ENCODE peak calls at places on chromosome 19, in six cellular contexts. T is heart right ventricle, N is fibroblast of lung, W is Caco-2, V is left lung, A is OCI-LY7. E is an unnamed sample. For H3K36me3 and H3K4me1, the result is how much of the 10 kb centered on the place peaks cover.

GRCh38 chr19:58518261-58519086 is 1.1 kb downstream of the ZBTB45 start:
- DNase-seq in T (no peak), N (no peak), W (no peak), V (no peak), A (peak), E (no peak)

GRCh38 chr19:35105047-35105410 is 10.6 kb upstream of the FXYD3 start:
- DNase-seq in T (no peak), N (no peak), W (no peak), V (no peak), A (no peak), E (no peak)

GRCh38 chr19:19224852-19225494 is 13.2 kb downstream of the NCAN start:
- DNase-seq in T (peak), N (no peak), W (peak), V (peak), A (no peak), E (peak)

GRCh38 chr19:10338940-10339339 is 484 bp downstream of the ICAM3 start:
- DNase-seq in T (no peak), N (no peak), W (no peak), V (no peak), A (no peak), E (no peak)

GRCh38 chr19:12668937-12669271 is 2.3 kb downstream of the WDR83 start:
- DNase-seq in T (peak), N (peak), W (peak), V (no peak), A (no peak), E (no peak)

GRCh38 chr19:5186293-5187050 is 154.1 kb downstream of the PTPRS start:
- DNase-seq in T (no peak), N (peak), W (no peak), V (no peak), A (no peak), E (no peak)

GRCh38 chr19:45076851-45077730 is 813 bp upstream of the ZNF296 start:
- DNase-seq in T (no peak), N (no peak), W (no peak), V (no peak), A (no peak), E (no peak)

GRCh38 chr19:9741476-9742171 is 26.9 kb downstream of the ZNF846 start:
- DNase-seq in T (no peak), N (no peak), W (no peak), V (no peak), A (no peak), E (no peak)

GRCh38 chr19:10007811-10008211 is 2.5 kb downstream of the COL5A3 start:
- DNase-seq in T (peak), N (peak), W (no peak), V (no peak), A (no peak), E (no peak)

GRCh38 chr19:33459220-33459619 is 62.4 kb downstream of the PEPD start:
- DNase-seq in T (no peak), N (no peak), W (peak), V (peak), A (no peak), E (peak)

GRCh38 chr19:10587022-10587838 is at the start of gene AP1M2:
- DNase-seq in T (no peak), N (no peak), W (peak), V (peak), A (no peak), E (no peak)

GRCh38 chr19:33683881-33684549 is 62.3 kb downstream of the CHST8 start:
- DNase-seq in T (peak), N (peak), W (no peak), V (no peak), A (no peak), E (no peak)

GRCh38 chr19:5973867-5974635 is 3.9 kb downstream of the RANBP3 start:
- DNase-seq in T (no peak), N (no peak), W (no peak), V (no peak), A (no peak), E (no peak)

GRCh38 chr19:3798137-3798536 is 12.0 kb upstream of the MATK start:
- DNase-seq in T (no peak), N (no peak), W (no peak), V (no peak), A (no peak), E (no peak)

GRCh38 chr19:57512845-57513244 is 13.1 kb downstream of the ZNF773 start:
- DNase-seq in T (no peak), N (peak), W (no peak), V (no peak), A (peak), E (no peak)

GRCh38 chr19:19487077-19488040 is 28.0 kb downstream of the TSSK6 start:
- DNase-seq in T (no peak), N (no peak), W (no peak), V (peak), A (no peak), E (no peak)

GRCh38 chr19:3653865-3654513 is 27.4 kb upstream of the CACTIN start:
- DNase-seq in T (no peak), N (no peak), W (no peak), V (no peak), A (peak), E (no peak)

GRCh38 chr19:42176990-42177685 is 40.3 kb downstream of the DEDD2 start:
- DNase-seq in T (peak), N (peak), W (peak), V (peak), A (peak), E (no peak)

GRCh38 chr19:35389192-35389861 is 18.5 kb downstream of the GPR42 start:
- DNase-seq in T (no peak), N (no peak), W (no peak), V (no peak), A (no peak), E (no peak)

GRCh38 chr19:17948474-17948966 is 15.7 kb downstream of the CCDC124 start:
- DNase-seq in T (peak), N (no peak), W (no peak), V (no peak), A (no peak), E (no peak)

GRCh38 chr19:17949956-17950309 is 17.0 kb upstream of the KCNN1 start:
- DNase-seq in T (no peak), N (no peak), W (no peak), V (no peak), A (no peak), E (no peak)

GRCh38 chr19:17948967-17949930 is 16.4 kb downstream of the CCDC124 start:
- DNase-seq in T (no peak), N (no peak), W (no peak), V (no peak), A (peak), E (no peak)

GRCh38 chr19:17947815-17948473 is 15.1 kb downstream of the CCDC124 start:
- DNase-seq in T (peak), N (peak), W (peak), V (peak), A (peak), E (peak)

GRCh38 chr19:17946965-17947784 is 14.4 kb downstream of the CCDC124 start:
- DNase-seq in T (no peak), N (no peak), W (no peak), V (peak), A (no peak), E (no peak)
- TF ChIP-seq CTCF in T (peak), N (no peak), W (no peak), V (no peak), A (no peak), E (no peak)

GRCh38 chr19:40619333-40620160 is 18.4 kb downstream of the LTBP4 start:
- DNase-seq in T (peak), N (no peak), W (no peak), V (peak), A (no peak), E (no peak)
- H3K36me3 ChIP-seq in T (under half), N (under half), W (under half), V (under half), A (under half), E (half or more)

GRCh38 chr19:14561832-14562351 is 10.0 kb downstream of the NDUFB7 start:
- DNase-seq in T (peak), N (peak), W (no peak), V (no peak), A (no peak), E (no peak)

GRCh38 chr19:14559916-14560775 is 11.7 kb downstream of the NDUFB7 start:
- DNase-seq in T (peak), N (no peak), W (no peak), V (no peak), A (no peak), E (no peak)

GRCh38 chr19:14561249-14561648 is 10.6 kb downstream of the NDUFB7 start:
- DNase-seq in T (no peak), N (no peak), W (no peak), V (no peak), A (no peak), E (no peak)

GRCh38 chr19:14562660-14563589 is 8.9 kb downstream of the NDUFB7 start:
- DNase-seq in T (no peak), N (no peak), W (no peak), V (no peak), A (no peak), E (no peak)

GRCh38 chr19:14560776-14561108 is 11.1 kb downstream of the NDUFB7 start:
- DNase-seq in T (no peak), N (no peak), W (no peak), V (no peak), A (no peak), E (no peak)
- H3K4me1 ChIP-seq in T (under half), N (under half), W (under half), V (under half), A (under half), E (under half)

DNA sequence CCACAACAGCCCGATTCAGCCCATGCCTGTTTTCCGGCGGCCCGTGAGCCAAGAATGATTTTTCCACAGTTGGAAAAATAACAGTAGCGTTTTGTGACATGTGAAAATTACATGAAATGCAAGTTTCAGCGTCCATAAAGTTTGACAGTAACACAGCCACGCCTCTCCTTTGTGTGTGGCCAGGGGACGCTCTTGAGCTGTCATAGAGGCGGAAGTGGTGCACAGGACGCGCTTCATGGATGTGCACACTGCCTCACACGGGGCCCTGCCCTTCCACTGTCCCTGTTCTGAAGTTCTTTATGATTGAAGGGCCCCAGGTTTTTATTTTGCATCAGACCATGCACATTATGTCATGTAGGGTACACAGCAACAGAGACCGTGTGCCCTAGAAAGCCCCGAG is 12.4 kb upstream of the ELAVL1 start:
- DNase-seq in T (no peak), N (no peak), W (no peak), V (peak), A (peak), E (no peak)
- TF ChIP-seq CTCF in T (no peak), N (no peak), W (peak), V (no peak), A (peak), E (no peak)

DNA sequence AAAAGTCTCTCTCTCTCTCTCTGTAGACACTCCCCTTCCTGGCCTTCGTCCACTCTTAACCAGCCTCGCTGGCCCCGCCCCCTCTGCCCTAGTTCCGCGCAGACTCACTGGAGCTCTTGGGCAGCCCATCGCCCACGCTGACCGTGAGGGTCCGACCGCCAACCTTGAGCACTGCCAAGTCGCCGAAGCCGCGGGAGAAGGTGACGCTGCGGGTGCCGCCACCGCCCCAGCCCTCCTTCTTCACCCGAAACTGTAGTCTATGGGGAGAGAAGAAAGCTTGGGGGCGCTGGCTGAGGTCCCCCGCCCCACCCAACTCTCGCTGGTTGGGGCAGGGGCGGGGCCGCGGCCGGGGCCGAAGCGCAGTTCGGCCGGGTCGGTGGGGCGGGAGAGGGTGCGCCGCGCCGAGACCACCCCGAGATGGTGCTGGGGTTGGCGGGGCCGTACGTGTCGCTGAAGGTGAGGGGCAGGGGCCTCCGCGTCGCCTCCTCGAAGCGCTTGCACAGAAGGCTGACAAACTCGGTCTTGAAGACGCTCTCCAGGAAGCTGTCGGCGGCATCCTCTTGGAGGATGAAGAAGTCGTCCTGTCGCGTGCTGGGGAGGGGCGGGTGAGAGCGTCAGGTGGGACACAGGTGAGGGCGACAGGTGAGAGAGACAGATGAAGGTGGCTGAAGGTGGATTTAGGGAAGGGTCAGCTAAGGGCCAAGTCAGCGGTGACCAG is 12.5 kb upstream of the ZNF414 start:
- DNase-seq in T (peak), N (peak), W (peak), V (peak), A (no peak), E (peak)
- H3K36me3 ChIP-seq in T (under half), N (under half), W (under half), V (half or more), A (under half), E (under half)

DNA sequence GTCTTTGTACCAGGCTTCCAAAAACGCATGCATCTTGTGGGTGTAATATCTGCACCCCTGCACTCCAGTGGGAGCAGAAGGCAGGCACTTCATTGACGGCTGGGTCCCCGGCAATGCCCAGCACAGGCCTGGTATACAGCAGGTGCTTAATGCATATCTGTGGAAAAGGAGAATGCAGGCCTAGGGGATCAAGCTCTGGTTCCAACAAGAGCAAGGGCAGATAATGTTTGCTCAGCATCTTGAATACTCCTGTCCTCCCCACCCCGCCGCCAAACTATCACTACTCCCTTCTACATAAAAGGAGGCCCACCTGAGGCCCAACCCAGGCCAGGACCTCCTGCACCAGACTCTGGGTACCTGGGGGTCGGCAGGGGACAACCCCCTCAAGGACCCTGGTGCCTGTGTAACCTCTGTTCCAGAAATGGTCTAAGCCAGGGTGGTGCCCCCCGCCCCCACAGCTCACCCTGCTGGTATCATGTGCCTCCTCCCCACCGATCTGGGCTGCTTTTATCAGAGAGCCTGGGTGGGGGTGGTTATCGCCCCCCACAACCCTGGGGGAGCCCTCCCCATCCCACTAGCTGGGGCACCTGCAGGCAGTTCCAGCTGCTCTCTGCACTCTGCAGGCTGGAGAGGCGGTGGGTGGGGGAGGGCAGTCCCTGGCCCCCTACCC is 4.8 kb downstream of the KLF16 start:
- DNase-seq in T (no peak), N (no peak), W (no peak), V (no peak), A (no peak), E (no peak)
- H3K4me1 ChIP-seq in T (half or more), N (under half), W (under half), V (half or more), A (half or more), E (under half)

DNA sequence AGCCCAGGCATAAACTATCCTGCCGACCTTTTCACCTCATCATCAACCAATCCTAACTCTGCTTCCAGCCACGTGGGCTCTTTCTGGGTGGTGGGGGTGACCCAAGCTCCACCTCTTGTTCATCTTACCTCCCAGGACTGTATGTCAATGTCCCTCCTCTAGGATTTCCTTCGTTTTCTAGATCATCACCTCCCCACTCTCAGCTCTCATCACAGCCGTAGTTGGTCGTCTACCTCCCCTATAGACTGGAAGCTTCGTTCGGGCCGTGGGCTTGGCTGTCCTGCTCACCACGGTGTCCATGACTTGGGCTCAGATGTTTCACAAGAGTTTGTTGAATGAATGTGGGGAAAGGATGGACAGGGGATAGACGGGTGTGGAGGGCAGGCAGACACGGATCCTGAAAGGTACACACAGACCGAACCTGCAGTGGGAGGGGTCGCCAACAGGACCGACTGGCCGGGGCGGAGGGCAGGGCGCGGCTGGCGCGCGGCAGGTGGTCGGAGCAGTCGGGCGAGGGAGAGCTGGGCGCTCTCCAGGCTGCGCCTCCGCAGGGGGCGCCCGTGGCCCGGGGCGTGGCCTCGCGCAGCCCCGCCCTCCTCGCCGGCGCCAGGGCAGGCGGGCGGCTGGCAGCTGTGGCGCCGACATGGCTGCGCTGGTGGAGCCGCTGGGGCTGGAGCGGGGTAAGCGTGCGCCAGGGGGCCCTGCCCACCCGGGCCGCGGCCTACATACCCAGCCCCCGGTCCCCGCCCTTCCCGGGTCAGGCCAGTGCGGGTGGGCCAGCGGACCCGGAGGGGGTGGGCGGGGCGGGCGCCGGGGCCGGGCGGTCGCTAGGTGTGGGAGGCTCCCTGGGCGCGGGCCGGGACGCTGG is at the start of gene LIN7B:
- DNase-seq in T (peak), N (peak), W (peak), V (peak), A (peak), E (no peak)
- TF ChIP-seq CTCF in T (peak), N (no peak), W (peak), V (peak), A (peak), E (peak)

E was measured in ascending aorta.